ENCODE peak calls at places on chromosomes 1 and 21, in five cellular contexts. One of them, this sample, is unnamed.

GRCh38 chr21:17613242-17613676 is 558 bp upstream of the BTG3 start:
- DNase-seq in activated T-cell treated with anti-CD3 and anti-CD28 coated beads for 1 hour: no peak
- DNase-seq in CD8-positive, alpha-beta T cell: no peak
- DNase-seq in NT2/D1: no peak
- DNase-seq in T-cell: no peak
- DNase-seq in this sample: peak

GRCh38 chr1:219123041-219123440 is 50.6 kb upstream of the LYPLAL1 start:
- DNase-seq in CD8-positive, alpha-beta T cell: no peak
- DNase-seq in activated T-cell treated with anti-CD3 and anti-CD28 coated beads for 1 hour: no peak
- DNase-seq in T-cell: no peak
- DNase-seq in NT2/D1: no peak
- DNase-seq in this sample: no peak

GRCh38 chr1:209614906-209615305 is 31.4 kb downstream of the CAMK1G start:
- DNase-seq in NT2/D1: no peak
- DNase-seq in T-cell: no peak
- DNase-seq in CD8-positive, alpha-beta T cell: no peak
- DNase-seq in activated T-cell treated with anti-CD3 and anti-CD28 coated beads for 1 hour: no peak
- DNase-seq in this sample: no peak

GRCh38 chr1:206951318-206952105 is 5.2 kb upstream of the PIGR start:
- DNase-seq in NT2/D1: no peak
- DNase-seq in T-cell: no peak
- DNase-seq in CD8-positive, alpha-beta T cell: no peak
- DNase-seq in activated T-cell treated with anti-CD3 and anti-CD28 coated beads for 1 hour: no peak
- DNase-seq in this sample: no peak

GRCh38 chr1:200901796-200902444 is 7.2 kb downstream of the INAVA start:
- DNase-seq in T-cell: no peak
- DNase-seq in CD8-positive, alpha-beta T cell: no peak
- DNase-seq in NT2/D1: no peak
- DNase-seq in activated T-cell treated with anti-CD3 and anti-CD28 coated beads for 1 hour: no peak
- DNase-seq in this sample: no peak

GRCh38 chr1:245483247-245483646 is 328.5 kb downstream of the KIF26B start:
- DNase-seq in NT2/D1: no peak
- DNase-seq in T-cell: no peak
- DNase-seq in CD8-positive, alpha-beta T cell: no peak
- DNase-seq in activated T-cell treated with anti-CD3 and anti-CD28 coated beads for 1 hour: no peak
- DNase-seq in this sample: no peak

GRCh38 chr1:228151170-228151513 is 1.4 kb downstream of the GJC2 start:
- DNase-seq in CD8-positive, alpha-beta T cell: no peak
- DNase-seq in activated T-cell treated with anti-CD3 and anti-CD28 coated beads for 1 hour: no peak
- DNase-seq in T-cell: no peak
- DNase-seq in NT2/D1: no peak
- DNase-seq in this sample: no peak

GRCh38 chr1:121587230-121587569 is 402.4 kb downstream of the SRGAP2C start:
- DNase-seq in NT2/D1: no peak
- DNase-seq in activated T-cell treated with anti-CD3 and anti-CD28 coated beads for 1 hour: no peak
- DNase-seq in T-cell: no peak
- DNase-seq in CD8-positive, alpha-beta T cell: no peak
- DNase-seq in this sample: no peak

GRCh38 chr1:235781807-235782206 is 84.9 kb downstream of the LYST start:
- DNase-seq in T-cell: no peak
- DNase-seq in activated T-cell treated with anti-CD3 and anti-CD28 coated beads for 1 hour: no peak
- DNase-seq in NT2/D1: no peak
- DNase-seq in CD8-positive, alpha-beta T cell: no peak
- DNase-seq in this sample: no peak

GRCh38 chr21:27631471-27631870 is 664.6 kb upstream of the ADAMTS5 start:
- DNase-seq in activated T-cell treated with anti-CD3 and anti-CD28 coated beads for 1 hour: no peak
- DNase-seq in CD8-positive, alpha-beta T cell: no peak
- DNase-seq in T-cell: no peak
- DNase-seq in NT2/D1: no peak
- DNase-seq in this sample: no peak

GRCh38 chr1:22600071-22600816 is 36.2 kb upstream of the C1QA start:
- DNase-seq in activated T-cell treated with anti-CD3 and anti-CD28 coated beads for 1 hour: no peak
- DNase-seq in CD8-positive, alpha-beta T cell: no peak
- DNase-seq in NT2/D1: no peak
- DNase-seq in T-cell: no peak
- DNase-seq in this sample: no peak

GRCh38 chr1:92299477-92300125 is 742 bp downstream of the RPAP2 start:
- DNase-seq in T-cell: no peak
- DNase-seq in NT2/D1: no peak
- DNase-seq in CD8-positive, alpha-beta T cell: no peak
- DNase-seq in activated T-cell treated with anti-CD3 and anti-CD28 coated beads for 1 hour: no peak
- DNase-seq in this sample: no peak

GRCh38 chr1:202202500-202203168 is 9.0 kb downstream of the LGR6 start:
- DNase-seq in activated T-cell treated with anti-CD3 and anti-CD28 coated beads for 1 hour: no peak
- DNase-seq in T-cell: no peak
- DNase-seq in NT2/D1: no peak
- DNase-seq in CD8-positive, alpha-beta T cell: no peak
- DNase-seq in this sample: no peak

GRCh38 chr1:224163311-224163710 is 19.7 kb upstream of the DEGS1 start:
- DNase-seq in T-cell: no peak
- DNase-seq in CD8-positive, alpha-beta T cell: no peak
- DNase-seq in NT2/D1: no peak
- DNase-seq in activated T-cell treated with anti-CD3 and anti-CD28 coated beads for 1 hour: no peak
- DNase-seq in this sample: no peak